ENCODE peak calls at places on chromosomes 6 and 20, in six cellular contexts. One of them, this sample, is unnamed. For H3K4me1, the result is how much of the 10 kb centered on the place peaks cover.

GRCh38 chr20:60819511-60819910 is 432.6 kb upstream of the CDH4 start:
- DNase-seq in DND-41: peak
- DNase-seq in GM23248: no peak
- DNase-seq in SK-N-SH: no peak
- DNase-seq in PC-3: no peak
- DNase-seq in fibroblast of lung: no peak
- DNase-seq in this sample: no peak

GRCh38 chr6:109202409-109203264 is 107.3 kb downstream of the CEP57L1 start:
- DNase-seq in DND-41: no peak
- DNase-seq in GM23248: peak
- DNase-seq in SK-N-SH: no peak
- DNase-seq in PC-3: peak
- DNase-seq in fibroblast of lung: no peak
- DNase-seq in this sample: no peak

GRCh38 chr20:22984611-22985010 is 50.5 kb upstream of the SSTR4 start:
- DNase-seq in DND-41: peak
- DNase-seq in GM23248: no peak
- DNase-seq in SK-N-SH: no peak
- DNase-seq in PC-3: peak
- DNase-seq in fibroblast of lung: no peak
- DNase-seq in this sample: no peak

GRCh38 chr20:709421-709820 is 33.8 kb upstream of the SCRT2 start:
- DNase-seq in DND-41: no peak
- DNase-seq in GM23248: peak
- DNase-seq in SK-N-SH: peak
- DNase-seq in PC-3: peak
- DNase-seq in fibroblast of lung: no peak
- DNase-seq in this sample: peak

GRCh38 chr6:159982726-159983506 is 14.0 kb downstream of the IGF2R start:
- DNase-seq in DND-41: peak
- DNase-seq in GM23248: peak
- DNase-seq in SK-N-SH: no peak
- DNase-seq in PC-3: no peak
- DNase-seq in fibroblast of lung: peak
- DNase-seq in this sample: peak

GRCh38 chr20:50019466-50020256 is 36.9 kb downstream of the SNAI1 start:
- DNase-seq in DND-41: no peak
- DNase-seq in GM23248: no peak
- DNase-seq in SK-N-SH: no peak
- DNase-seq in PC-3: peak
- DNase-seq in fibroblast of lung: no peak
- DNase-seq in this sample: no peak

GRCh38 chr20:12936020-12936419 is 72.8 kb upstream of the SPTLC3 start:
- DNase-seq in DND-41: peak
- DNase-seq in GM23248: no peak
- DNase-seq in SK-N-SH: no peak
- DNase-seq in PC-3: peak
- DNase-seq in fibroblast of lung: no peak
- DNase-seq in this sample: no peak

GRCh38 chr6:31729515-31729978 is 448 bp upstream of the DDAH2 start:
- DNase-seq in DND-41: peak
- DNase-seq in GM23248: peak
- DNase-seq in SK-N-SH: peak
- DNase-seq in PC-3: peak
- DNase-seq in fibroblast of lung: peak
- DNase-seq in this sample: peak

GRCh38 chr20:12528591-12529041 is 480.2 kb upstream of the SPTLC3 start:
- DNase-seq in DND-41: no peak
- DNase-seq in GM23248: no peak
- DNase-seq in SK-N-SH: no peak
- DNase-seq in PC-3: no peak
- DNase-seq in fibroblast of lung: no peak
- DNase-seq in this sample: no peak

GRCh38 chr6:114989279-114989964 is 646.6 kb upstream of the HS3ST5 start:
- DNase-seq in DND-41: no peak
- DNase-seq in GM23248: no peak
- DNase-seq in SK-N-SH: no peak
- DNase-seq in PC-3: no peak
- DNase-seq in fibroblast of lung: no peak
- DNase-seq in this sample: no peak

GRCh38 chr6:101458341-101458740 is 64.8 kb downstream of the GRIK2 start:
- DNase-seq in DND-41: no peak
- DNase-seq in GM23248: no peak
- DNase-seq in SK-N-SH: no peak
- DNase-seq in PC-3: no peak
- DNase-seq in fibroblast of lung: no peak
- DNase-seq in this sample: peak

GRCh38 chr6:136465766-136466303 is 84.4 kb downstream of the MAP7 start:
- DNase-seq in DND-41: no peak
- DNase-seq in GM23248: peak
- DNase-seq in SK-N-SH: no peak
- DNase-seq in PC-3: peak
- DNase-seq in fibroblast of lung: peak
- DNase-seq in this sample: peak

GRCh38 chr20:7025635-7026034 is 258.1 kb downstream of the BMP2 start:
- DNase-seq in DND-41: no peak
- DNase-seq in GM23248: no peak
- DNase-seq in SK-N-SH: no peak
- DNase-seq in PC-3: no peak
- DNase-seq in fibroblast of lung: no peak
- DNase-seq in this sample: no peak

GRCh38 chr6:46687619-46688097 is at the start of gene TDRD6:
- DNase-seq in DND-41: no peak
- DNase-seq in GM23248: no peak
- DNase-seq in SK-N-SH: peak
- DNase-seq in PC-3: no peak
- DNase-seq in fibroblast of lung: no peak
- DNase-seq in this sample: no peak

GRCh38 chr20:10539818-10540553 is 104.9 kb downstream of the SLX4IP start:
- DNase-seq in DND-41: no peak
- DNase-seq in GM23248: no peak
- DNase-seq in SK-N-SH: no peak
- DNase-seq in PC-3: no peak
- DNase-seq in fibroblast of lung: no peak
- DNase-seq in this sample: no peak

GRCh38 chr6:159100011-159100788 is 55.4 kb upstream of the TAGAP start:
- DNase-seq in DND-41: peak
- DNase-seq in GM23248: peak
- DNase-seq in SK-N-SH: no peak
- DNase-seq in PC-3: no peak
- DNase-seq in fibroblast of lung: no peak
- DNase-seq in this sample: peak

GRCh38 chr6:28775405-28776129 is 148.2 kb downstream of the TRIM27 start:
- DNase-seq in DND-41: no peak
- DNase-seq in GM23248: no peak
- DNase-seq in SK-N-SH: no peak
- DNase-seq in PC-3: no peak
- DNase-seq in fibroblast of lung: no peak
- DNase-seq in this sample: no peak

GRCh38 chr6:28777147-28777461 is 146.7 kb downstream of the TRIM27 start:
- DNase-seq in DND-41: no peak
- DNase-seq in GM23248: no peak
- DNase-seq in SK-N-SH: no peak
- DNase-seq in PC-3: no peak
- DNase-seq in fibroblast of lung: no peak
- DNase-seq in this sample: no peak

GRCh38 chr6:28775052-28775376 is 148.8 kb downstream of the TRIM27 start:
- DNase-seq in DND-41: no peak
- DNase-seq in GM23248: no peak
- DNase-seq in SK-N-SH: no peak
- DNase-seq in PC-3: no peak
- DNase-seq in fibroblast of lung: no peak
- DNase-seq in this sample: no peak

GRCh38 chr6:28774292-28775051 is 149.3 kb downstream of the TRIM27 start:
- DNase-seq in DND-41: no peak
- DNase-seq in GM23248: no peak
- DNase-seq in SK-N-SH: no peak
- DNase-seq in PC-3: no peak
- DNase-seq in fibroblast of lung: no peak
- DNase-seq in this sample: no peak

DNA sequence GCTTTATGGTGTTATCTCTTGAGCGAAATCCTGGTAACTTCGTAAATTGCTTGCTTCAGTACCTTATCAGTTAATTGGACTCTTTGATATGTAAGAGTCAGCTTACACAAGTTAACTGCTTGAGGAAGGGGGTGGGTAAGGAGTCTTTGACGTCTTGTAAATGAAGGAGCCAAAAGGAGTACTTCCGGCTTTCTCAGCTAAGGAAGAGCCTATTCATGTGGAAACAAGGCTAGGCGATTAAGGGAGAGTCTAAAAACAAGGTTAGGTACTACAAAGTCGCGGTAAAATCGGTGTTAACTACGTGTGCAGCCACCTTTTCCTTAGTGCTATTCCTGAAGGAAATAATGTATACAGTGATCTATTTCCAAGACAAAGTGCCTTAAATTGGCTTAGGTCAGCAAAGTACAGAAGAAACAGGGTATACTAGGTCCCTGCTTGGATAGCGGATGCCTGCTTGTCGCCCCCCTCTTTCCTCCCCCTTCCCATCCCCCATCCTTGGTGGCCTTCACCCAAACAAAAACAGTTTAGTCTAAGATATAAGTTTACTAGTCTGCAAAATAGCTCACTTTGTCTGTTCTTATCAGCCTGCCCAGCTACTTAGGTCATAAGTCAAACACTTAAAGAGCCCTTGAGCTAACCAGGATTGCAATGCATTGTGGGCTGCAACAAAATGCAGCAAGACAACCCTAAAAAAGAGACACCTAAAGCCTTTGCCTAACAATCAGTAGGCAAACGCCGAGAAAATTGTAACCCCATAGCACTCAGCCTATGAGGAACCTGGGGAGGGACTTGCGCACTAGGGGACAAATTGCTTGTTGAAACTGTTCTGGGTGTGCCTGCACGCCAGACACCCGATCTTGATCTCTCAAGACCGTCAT is 147.3 kb downstream of the TRIM27 start:
- DNase-seq in DND-41: no peak
- DNase-seq in GM23248: no peak
- DNase-seq in SK-N-SH: no peak
- DNase-seq in PC-3: peak
- DNase-seq in fibroblast of lung: no peak
- DNase-seq in this sample: no peak
- H3K9ac ChIP-seq in DND-41: no peak
- H3K9ac ChIP-seq in GM23248: no peak
- H3K9ac ChIP-seq in SK-N-SH: no peak
- H3K9ac ChIP-seq in PC-3: no peak
- H3K9ac ChIP-seq in fibroblast of lung: no peak
- H3K9ac ChIP-seq in this sample: no peak

DNA sequence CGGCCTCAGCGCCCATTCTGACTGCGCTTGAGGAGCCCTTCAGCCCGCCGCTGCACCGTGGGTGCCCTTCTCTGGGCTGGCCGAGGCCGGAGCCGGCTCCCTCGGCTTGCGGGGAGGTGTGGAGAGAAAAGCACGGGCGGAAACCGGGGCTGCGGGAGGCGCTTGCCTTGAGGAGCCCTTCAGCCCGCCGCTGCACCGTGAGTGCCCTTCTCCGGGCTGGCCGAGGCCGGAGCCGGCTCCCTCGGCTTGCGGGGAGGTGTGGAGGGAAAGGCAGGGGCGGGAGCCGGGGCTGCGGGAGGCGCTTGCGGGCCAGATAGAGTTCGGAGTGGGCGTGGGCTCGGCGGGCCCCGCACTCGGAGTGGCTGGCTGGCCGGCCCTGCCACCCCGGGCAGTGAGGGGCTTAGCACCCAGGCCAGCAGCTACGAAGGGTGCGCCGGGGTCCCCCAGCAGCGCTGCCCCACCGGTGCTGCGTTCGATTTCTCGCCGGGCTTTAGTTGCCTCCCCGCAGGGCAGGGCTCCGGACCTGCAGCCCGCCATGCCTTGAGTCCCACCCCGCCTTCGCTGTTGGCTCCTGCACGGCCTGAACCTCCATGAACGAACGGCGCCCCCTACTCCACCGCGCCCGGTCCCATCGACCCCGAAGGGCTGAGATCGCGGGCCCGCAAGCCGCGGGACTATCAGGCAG is 45.7 kb upstream of the MCUR1 start:
- DNase-seq in DND-41: no peak
- DNase-seq in GM23248: no peak
- DNase-seq in SK-N-SH: peak
- DNase-seq in PC-3: no peak
- DNase-seq in fibroblast of lung: no peak
- DNase-seq in this sample: no peak
- H3K4me3 ChIP-seq in DND-41: no peak
- H3K4me3 ChIP-seq in GM23248: no peak
- H3K4me3 ChIP-seq in SK-N-SH: peak
- H3K4me3 ChIP-seq in PC-3: no peak
- H3K4me3 ChIP-seq in fibroblast of lung: no peak
- H3K4me3 ChIP-seq in this sample: peak

GRCh38 chr6:38341501-38341900 is 298.2 kb downstream of the BTBD9 start:
- DNase-seq in DND-41: no peak
- DNase-seq in GM23248: no peak
- DNase-seq in SK-N-SH: no peak
- DNase-seq in PC-3: no peak
- DNase-seq in fibroblast of lung: no peak
- DNase-seq in this sample: peak

GRCh38 chr6:38336922-38337321 is 302.8 kb downstream of the BTBD9 start:
- DNase-seq in DND-41: no peak
- DNase-seq in GM23248: no peak
- DNase-seq in SK-N-SH: no peak
- DNase-seq in PC-3: no peak
- DNase-seq in fibroblast of lung: no peak
- DNase-seq in this sample: no peak

GRCh38 chr6:38339914-38340313 is 299.8 kb downstream of the BTBD9 start:
- DNase-seq in DND-41: no peak
- DNase-seq in GM23248: no peak
- DNase-seq in SK-N-SH: no peak
- DNase-seq in PC-3: no peak
- DNase-seq in fibroblast of lung: no peak
- DNase-seq in this sample: no peak

DNA sequence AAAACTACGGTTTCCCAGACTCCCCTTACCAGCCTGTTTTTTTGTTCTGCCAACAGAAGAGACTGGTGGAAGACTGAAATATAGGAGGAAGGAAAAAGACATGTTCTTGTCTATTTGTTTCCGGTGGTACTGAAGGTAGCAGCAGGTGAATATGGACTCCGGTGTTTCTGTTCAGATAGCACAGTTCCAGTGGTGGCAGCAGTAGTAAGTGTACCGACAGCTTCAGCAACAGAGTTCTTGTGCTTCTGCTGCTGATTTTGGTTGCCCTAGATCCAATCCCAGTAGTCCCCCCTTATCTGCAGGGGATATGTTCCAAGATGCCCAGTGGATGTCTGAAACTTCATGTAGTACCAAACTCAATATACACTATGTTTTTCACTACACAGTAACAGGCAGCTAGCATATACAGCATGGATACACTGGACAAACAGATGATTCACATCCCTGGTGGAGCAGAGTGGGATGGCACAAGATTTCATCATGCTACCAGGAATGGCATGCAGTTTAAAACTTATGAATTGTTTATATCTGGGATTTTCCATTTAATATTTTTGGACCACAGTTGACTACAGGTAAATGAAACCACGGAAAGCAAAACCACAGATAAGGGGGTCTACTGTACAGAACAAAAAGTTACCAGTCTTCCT is 301.8 kb downstream of the BTBD9 start:
- DNase-seq in DND-41: no peak
- DNase-seq in GM23248: peak
- DNase-seq in SK-N-SH: no peak
- DNase-seq in PC-3: peak
- DNase-seq in fibroblast of lung: peak
- DNase-seq in this sample: peak
- H3K4me1 ChIP-seq in DND-41: under half
- H3K4me1 ChIP-seq in GM23248: under half
- H3K4me1 ChIP-seq in SK-N-SH: under half
- H3K4me1 ChIP-seq in PC-3: under half
- H3K4me1 ChIP-seq in fibroblast of lung: under half
- H3K4me1 ChIP-seq in this sample: under half

GRCh38 chr6:149478631-149479314 is 6.0 kb downstream of the ZC3H12D start:
- DNase-seq in DND-41: no peak
- DNase-seq in GM23248: no peak
- DNase-seq in SK-N-SH: no peak
- DNase-seq in PC-3: no peak
- DNase-seq in fibroblast of lung: no peak
- DNase-seq in this sample: no peak
- H3K9ac ChIP-seq in DND-41: no peak
- H3K9ac ChIP-seq in GM23248: no peak
- H3K9ac ChIP-seq in SK-N-SH: no peak
- H3K9ac ChIP-seq in PC-3: no peak
- H3K9ac ChIP-seq in fibroblast of lung: no peak
- H3K9ac ChIP-seq in this sample: no peak